ENCODE peak calls at places on chromosomes 4 and X, in seven cellular contexts. M, S, Y, B, I, O and T are unnamed samples.

GRCh38 chrX:49959602-49960001 is 37.2 kb downstream of the CLCN5 start:
- DNase-seq in M (no peak), S (no peak), Y (no peak), B (no peak), I (no peak), O (no peak), T (no peak)

GRCh38 chr4:146435962-146436361 is 85.8 kb downstream of the SLC10A7 start:
- DNase-seq in M (no peak), S (no peak), Y (no peak), B (no peak), I (no peak), O (no peak), T (no peak)

GRCh38 chrX:15854080-15854655 is 445 bp downstream of the AP1S2 start:
- DNase-seq in M (peak; percentile 34), S (peak; percentile 15), Y (peak; percentile 32), B (no peak), I (peak; percentile 36), O (peak; percentile 61), T (peak; percentile 65)

GRCh38 chr4:181938641-181939040 is 304.6 kb upstream of the TENM3 start:
- DNase-seq in M (no peak), S (no peak), Y (no peak), B (peak; percentile 45), I (no peak), O (no peak), T (no peak)

GRCh38 chr4:76548704-76549103 is 113.7 kb downstream of the SHROOM3 start:
- DNase-seq in M (no peak), S (no peak), Y (no peak), B (no peak), I (no peak), O (no peak), T (no peak)

GRCh38 chr4:26566027-26566578 is 17.8 kb upstream of the TBC1D19 start:
- DNase-seq in M (no peak), S (no peak), Y (no peak), B (no peak), I (no peak), O (no peak), T (no peak)

GRCh38 chr4:88526221-88526815 is 2.7 kb upstream of the PYURF start:
- DNase-seq in M (peak; percentile 21), S (no peak), Y (no peak), B (peak; percentile 45), I (peak; percentile 31), O (no peak), T (no peak)

GRCh38 chr4:88803600-88804096 is 106.0 kb upstream of the NAP1L5 start:
- DNase-seq in M (no peak), S (no peak), Y (no peak), B (peak; percentile 80), I (peak; percentile 92), O (peak; percentile 34), T (no peak)

GRCh38 chr4:52234539-52235174 is 183.6 kb downstream of the SPATA18 start:
- DNase-seq in M (peak; percentile 50), S (no peak), Y (no peak), B (peak; percentile 55), I (peak; percentile 20), O (no peak), T (no peak)

GRCh38 chr4:151038452-151039157 is 23.5 kb upstream of the LRBA start:
- DNase-seq in M (no peak), S (no peak), Y (no peak), B (no peak), I (no peak), O (no peak), T (no peak)

GRCh38 chr4:144575181-144575580 is 70.8 kb upstream of the HHIP start:
- DNase-seq in M (peak; percentile 62), S (no peak), Y (no peak), B (peak; percentile 87), I (no peak), O (no peak), T (no peak)

GRCh38 chr4:40317921-40318658 is 17.0 kb upstream of the CHRNA9 start:
- DNase-seq in M (no peak), S (no peak), Y (no peak), B (no peak), I (no peak), O (no peak), T (no peak)